ENCODE peak calls at places on chromosomes 13 and 19, in five cellular contexts. One of them, this sample, is unnamed.

GRCh38 chr19:41409288-41409687 is 11.7 kb downstream of the BCKDHA start:
- DNase-seq in CD8-positive, alpha-beta T cell: no peak
- DNase-seq in fibroblast of pulmonary artery: peak
- DNase-seq in cardiac muscle cell: peak
- DNase-seq in astrocyte of the spinal cord: peak
- DNase-seq in this sample: no peak

GRCh38 chr19:38658462-38659306 is 11.2 kb downstream of the ACTN4 start:
- DNase-seq in CD8-positive, alpha-beta T cell: no peak
- DNase-seq in fibroblast of pulmonary artery: peak
- DNase-seq in cardiac muscle cell: peak
- DNase-seq in astrocyte of the spinal cord: peak
- DNase-seq in this sample: peak

GRCh38 chr19:45771331-45771933 is 2.4 kb upstream of the SIX5 start:
- DNase-seq in CD8-positive, alpha-beta T cell: no peak
- DNase-seq in fibroblast of pulmonary artery: no peak
- DNase-seq in cardiac muscle cell: no peak
- DNase-seq in astrocyte of the spinal cord: no peak
- DNase-seq in this sample: no peak

GRCh38 chr19:17686027-17686511 is 2.1 kb downstream of the UNC13A start:
- DNase-seq in CD8-positive, alpha-beta T cell: no peak
- DNase-seq in fibroblast of pulmonary artery: peak
- DNase-seq in cardiac muscle cell: peak
- DNase-seq in astrocyte of the spinal cord: peak
- DNase-seq in this sample: no peak

GRCh38 chr19:16160943-16161560 is 12.3 kb downstream of the CIB3 start:
- DNase-seq in CD8-positive, alpha-beta T cell: no peak
- DNase-seq in fibroblast of pulmonary artery: peak
- DNase-seq in cardiac muscle cell: peak
- DNase-seq in astrocyte of the spinal cord: peak
- DNase-seq in this sample: peak

GRCh38 chr19:4914736-4915501 is 5.6 kb downstream of the UHRF1 start:
- DNase-seq in CD8-positive, alpha-beta T cell: peak
- DNase-seq in fibroblast of pulmonary artery: peak
- DNase-seq in cardiac muscle cell: peak
- DNase-seq in astrocyte of the spinal cord: peak
- DNase-seq in this sample: no peak

GRCh38 chr19:13051581-13052165 is 51.0 kb downstream of the LYL1 start:
- DNase-seq in CD8-positive, alpha-beta T cell: no peak
- DNase-seq in fibroblast of pulmonary artery: peak
- DNase-seq in cardiac muscle cell: peak
- DNase-seq in astrocyte of the spinal cord: peak
- DNase-seq in this sample: no peak

GRCh38 chr13:77868717-77869116 is 49.9 kb downstream of the EDNRB start:
- DNase-seq in CD8-positive, alpha-beta T cell: no peak
- DNase-seq in fibroblast of pulmonary artery: peak
- DNase-seq in cardiac muscle cell: no peak
- DNase-seq in astrocyte of the spinal cord: peak
- DNase-seq in this sample: no peak

GRCh38 chr19:45569619-45570421 is 14.8 kb downstream of the OPA3 start:
- DNase-seq in CD8-positive, alpha-beta T cell: peak
- DNase-seq in fibroblast of pulmonary artery: peak
- DNase-seq in cardiac muscle cell: peak
- DNase-seq in astrocyte of the spinal cord: peak
- DNase-seq in this sample: no peak

GRCh38 chr13:29721766-29722165 is 126.3 kb upstream of the SLC7A1 start:
- DNase-seq in CD8-positive, alpha-beta T cell: no peak
- DNase-seq in fibroblast of pulmonary artery: no peak
- DNase-seq in cardiac muscle cell: no peak
- DNase-seq in astrocyte of the spinal cord: no peak
- DNase-seq in this sample: no peak

GRCh38 chr19:42292042-42292960 is 9.6 kb upstream of the PRR19 start:
- DNase-seq in CD8-positive, alpha-beta T cell: no peak
- DNase-seq in fibroblast of pulmonary artery: no peak
- DNase-seq in cardiac muscle cell: no peak
- DNase-seq in astrocyte of the spinal cord: no peak
- DNase-seq in this sample: no peak

GRCh38 chr19:16206637-16207036 is 8.9 kb downstream of the AP1M1 start:
- DNase-seq in CD8-positive, alpha-beta T cell: no peak
- DNase-seq in fibroblast of pulmonary artery: no peak
- DNase-seq in cardiac muscle cell: no peak
- DNase-seq in astrocyte of the spinal cord: no peak
- DNase-seq in this sample: no peak

GRCh38 chr19:10726268-10726667 is 8.4 kb downstream of the DNM2 start:
- DNase-seq in CD8-positive, alpha-beta T cell: no peak
- DNase-seq in fibroblast of pulmonary artery: no peak
- DNase-seq in cardiac muscle cell: no peak
- DNase-seq in astrocyte of the spinal cord: no peak
- DNase-seq in this sample: no peak

GRCh38 chr19:45264781-45265317 is 13.8 kb downstream of the MARK4 start:
- DNase-seq in CD8-positive, alpha-beta T cell: no peak
- DNase-seq in fibroblast of pulmonary artery: no peak
- DNase-seq in cardiac muscle cell: no peak
- DNase-seq in astrocyte of the spinal cord: no peak
- DNase-seq in this sample: no peak

GRCh38 chr13:82827704-82828103 is 1054.6 kb downstream of the SLITRK1 start:
- DNase-seq in CD8-positive, alpha-beta T cell: no peak
- DNase-seq in fibroblast of pulmonary artery: no peak
- DNase-seq in cardiac muscle cell: no peak
- DNase-seq in astrocyte of the spinal cord: no peak
- DNase-seq in this sample: no peak

GRCh38 chr19:16920816-16921529 is 32.2 kb downstream of the F2RL3 start:
- DNase-seq in CD8-positive, alpha-beta T cell: no peak
- DNase-seq in fibroblast of pulmonary artery: peak
- DNase-seq in cardiac muscle cell: peak
- DNase-seq in astrocyte of the spinal cord: peak
- DNase-seq in this sample: peak

GRCh38 chr13:29594310-29594709 is 1.2 kb downstream of the SLC7A1 start:
- DNase-seq in CD8-positive, alpha-beta T cell: no peak
- DNase-seq in fibroblast of pulmonary artery: peak
- DNase-seq in cardiac muscle cell: peak
- DNase-seq in astrocyte of the spinal cord: peak
- DNase-seq in this sample: peak

GRCh38 chr19:41530184-41530534 is 45.8 kb upstream of the CEACAM21 start:
- DNase-seq in CD8-positive, alpha-beta T cell: no peak
- DNase-seq in fibroblast of pulmonary artery: no peak
- DNase-seq in cardiac muscle cell: no peak
- DNase-seq in astrocyte of the spinal cord: no peak
- DNase-seq in this sample: no peak

GRCh38 chr19:17074628-17075034 is 621 bp downstream of the HAUS8 start:
- DNase-seq in CD8-positive, alpha-beta T cell: no peak
- DNase-seq in fibroblast of pulmonary artery: no peak
- DNase-seq in cardiac muscle cell: no peak
- DNase-seq in astrocyte of the spinal cord: no peak
- DNase-seq in this sample: no peak

GRCh38 chr13:39874331-39875055 is 219.0 kb downstream of the COG6 start:
- DNase-seq in CD8-positive, alpha-beta T cell: no peak
- DNase-seq in fibroblast of pulmonary artery: peak
- DNase-seq in cardiac muscle cell: no peak
- DNase-seq in astrocyte of the spinal cord: no peak
- DNase-seq in this sample: no peak

GRCh38 chr13:73657821-73658540 is 476.2 kb downstream of the KLF12 start:
- DNase-seq in CD8-positive, alpha-beta T cell: no peak
- DNase-seq in fibroblast of pulmonary artery: peak
- DNase-seq in cardiac muscle cell: peak
- DNase-seq in astrocyte of the spinal cord: peak
- DNase-seq in this sample: no peak

GRCh38 chr13:34356686-34357434 is 538.9 kb downstream of the RFC3 start:
- DNase-seq in CD8-positive, alpha-beta T cell: no peak
- DNase-seq in fibroblast of pulmonary artery: no peak
- DNase-seq in cardiac muscle cell: no peak
- DNase-seq in astrocyte of the spinal cord: no peak
- DNase-seq in this sample: no peak

GRCh38 chr13:19795956-19796355 is 13.2 kb upstream of the PSPC1 start:
- DNase-seq in CD8-positive, alpha-beta T cell: no peak
- DNase-seq in fibroblast of pulmonary artery: no peak
- DNase-seq in cardiac muscle cell: no peak
- DNase-seq in astrocyte of the spinal cord: no peak
- DNase-seq in this sample: no peak

GRCh38 chr13:36344886-36345437 is 1.2 kb downstream of the SPART start:
- DNase-seq in CD8-positive, alpha-beta T cell: no peak
- DNase-seq in fibroblast of pulmonary artery: peak
- DNase-seq in cardiac muscle cell: peak
- DNase-seq in astrocyte of the spinal cord: no peak
- DNase-seq in this sample: no peak

DNA sequence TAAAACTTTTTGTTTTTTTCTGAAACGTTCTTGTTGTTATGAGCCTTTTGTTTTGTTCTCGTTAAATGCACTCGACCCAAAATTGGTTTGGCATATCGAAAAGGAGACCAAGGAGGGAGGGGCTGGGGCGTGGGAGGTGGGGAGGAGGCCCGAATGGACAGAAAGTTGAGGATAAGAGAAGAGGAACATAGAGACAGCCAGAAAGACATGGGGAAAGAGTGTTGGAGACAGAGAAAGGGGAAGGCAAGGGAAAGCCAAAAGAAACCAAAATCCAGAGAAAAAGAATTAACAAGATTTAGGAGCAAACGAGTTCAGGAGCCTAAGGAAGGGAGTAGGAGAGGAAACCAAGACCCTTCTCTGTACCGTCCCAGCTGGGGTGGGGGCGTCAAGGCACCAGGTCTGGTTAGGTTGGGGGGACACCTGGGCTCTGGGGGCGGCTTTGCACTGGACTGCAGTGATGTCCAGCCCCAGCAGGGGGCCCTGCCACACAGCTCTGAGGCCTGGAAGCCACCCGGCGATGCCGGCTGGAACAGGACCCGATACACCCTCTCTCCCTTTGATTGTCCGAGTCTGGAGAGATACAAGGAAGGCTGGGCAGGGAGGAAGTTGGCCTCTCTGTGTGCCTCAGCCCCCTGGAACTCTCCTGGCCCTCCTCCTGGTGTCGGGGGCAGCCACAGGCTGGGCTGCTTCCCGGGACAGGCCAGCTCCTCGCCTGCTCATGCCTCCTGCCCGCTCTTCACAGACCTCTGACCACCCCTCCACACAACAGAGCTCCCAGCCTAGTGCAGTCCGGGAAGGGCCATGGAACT is 11.6 kb upstream of the ASF1B start:
- DNase-seq in CD8-positive, alpha-beta T cell: peak
- DNase-seq in fibroblast of pulmonary artery: peak
- DNase-seq in cardiac muscle cell: peak
- DNase-seq in astrocyte of the spinal cord: peak
- DNase-seq in this sample: no peak
- H3K4me3 ChIP-seq in CD8-positive, alpha-beta T cell: no peak
- H3K4me3 ChIP-seq in fibroblast of pulmonary artery: no peak
- H3K4me3 ChIP-seq in cardiac muscle cell: no peak
- H3K4me3 ChIP-seq in astrocyte of the spinal cord: no peak
- H3K4me3 ChIP-seq in this sample: no peak

GRCh38 chr13:85651440-85651839 is 147.8 kb downstream of the SLITRK6 start:
- DNase-seq in CD8-positive, alpha-beta T cell: no peak
- DNase-seq in fibroblast of pulmonary artery: no peak
- DNase-seq in cardiac muscle cell: no peak
- DNase-seq in astrocyte of the spinal cord: no peak
- DNase-seq in this sample: peak
- H3K4me3 ChIP-seq in CD8-positive, alpha-beta T cell: no peak
- H3K4me3 ChIP-seq in fibroblast of pulmonary artery: no peak
- H3K4me3 ChIP-seq in cardiac muscle cell: no peak
- H3K4me3 ChIP-seq in astrocyte of the spinal cord: no peak
- H3K4me3 ChIP-seq in this sample: no peak

GRCh38 chr13:80237646-80238045 is 103.3 kb downstream of the SPRY2 start:
- DNase-seq in CD8-positive, alpha-beta T cell: no peak
- DNase-seq in fibroblast of pulmonary artery: peak
- DNase-seq in cardiac muscle cell: no peak
- DNase-seq in astrocyte of the spinal cord: no peak
- DNase-seq in this sample: peak

GRCh38 chr13:80239571-80240255 is 101.2 kb downstream of the SPRY2 start:
- DNase-seq in CD8-positive, alpha-beta T cell: no peak
- DNase-seq in fibroblast of pulmonary artery: no peak
- DNase-seq in cardiac muscle cell: no peak
- DNase-seq in astrocyte of the spinal cord: peak
- DNase-seq in this sample: no peak

GRCh38 chr13:80235559-80236296 is 105.2 kb downstream of the SPRY2 start:
- DNase-seq in CD8-positive, alpha-beta T cell: no peak
- DNase-seq in fibroblast of pulmonary artery: peak
- DNase-seq in cardiac muscle cell: peak
- DNase-seq in astrocyte of the spinal cord: peak
- DNase-seq in this sample: no peak

GRCh38 chr13:80239116-80239515 is 101.8 kb downstream of the SPRY2 start:
- DNase-seq in CD8-positive, alpha-beta T cell: no peak
- DNase-seq in fibroblast of pulmonary artery: no peak
- DNase-seq in cardiac muscle cell: no peak
- DNase-seq in astrocyte of the spinal cord: no peak
- DNase-seq in this sample: no peak

DNA sequence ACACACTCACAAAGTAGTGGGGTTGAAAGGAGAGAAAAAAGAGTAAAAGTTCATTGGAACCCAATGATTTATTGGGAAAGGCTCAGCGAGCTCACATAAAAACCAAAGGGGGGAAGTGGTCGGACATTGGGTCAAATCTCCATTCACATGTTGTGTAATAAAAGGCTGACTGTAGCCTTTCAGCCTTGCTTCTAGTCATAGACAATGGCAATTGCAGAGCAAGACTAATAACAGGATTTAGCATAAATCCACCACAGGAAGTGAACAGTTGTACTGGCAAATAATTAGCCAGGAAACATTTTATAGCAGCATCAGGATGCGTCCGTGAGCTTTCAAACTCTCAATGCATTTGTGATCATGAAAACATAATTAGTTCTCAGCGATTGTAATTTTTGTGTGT is 105.8 kb downstream of the SPRY2 start:
- DNase-seq in CD8-positive, alpha-beta T cell: no peak
- DNase-seq in fibroblast of pulmonary artery: peak
- DNase-seq in cardiac muscle cell: peak
- DNase-seq in astrocyte of the spinal cord: peak
- DNase-seq in this sample: peak
- H3K4me3 ChIP-seq in CD8-positive, alpha-beta T cell: no peak
- H3K4me3 ChIP-seq in fibroblast of pulmonary artery: no peak
- H3K4me3 ChIP-seq in cardiac muscle cell: no peak
- H3K4me3 ChIP-seq in astrocyte of the spinal cord: no peak
- H3K4me3 ChIP-seq in this sample: no peak

DNA sequence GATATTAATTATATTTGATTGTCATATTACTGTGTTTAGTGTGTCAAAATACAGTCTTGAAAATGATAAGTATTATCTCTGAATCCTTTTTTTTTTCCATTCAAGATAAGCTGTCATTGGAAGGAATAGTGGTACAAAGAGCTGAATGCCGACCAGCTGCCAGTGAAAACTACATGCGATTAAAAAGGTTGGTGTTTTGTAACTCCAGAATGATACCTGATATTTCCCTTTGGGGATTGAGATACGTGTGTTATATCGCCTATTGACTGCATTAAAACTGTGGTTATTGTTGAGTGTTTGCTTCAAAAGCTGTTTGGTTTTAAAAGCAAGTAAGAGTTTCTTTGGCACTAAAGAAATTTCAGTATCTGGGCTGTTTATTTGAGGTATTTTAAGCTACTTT is 6.5 kb upstream of the KCTD4 start:
- DNase-seq in CD8-positive, alpha-beta T cell: no peak
- DNase-seq in fibroblast of pulmonary artery: no peak
- DNase-seq in cardiac muscle cell: no peak
- DNase-seq in astrocyte of the spinal cord: no peak
- DNase-seq in this sample: no peak
- H3K4me3 ChIP-seq in CD8-positive, alpha-beta T cell: no peak
- H3K4me3 ChIP-seq in fibroblast of pulmonary artery: no peak
- H3K4me3 ChIP-seq in cardiac muscle cell: no peak
- H3K4me3 ChIP-seq in astrocyte of the spinal cord: no peak
- H3K4me3 ChIP-seq in this sample: no peak

DNA sequence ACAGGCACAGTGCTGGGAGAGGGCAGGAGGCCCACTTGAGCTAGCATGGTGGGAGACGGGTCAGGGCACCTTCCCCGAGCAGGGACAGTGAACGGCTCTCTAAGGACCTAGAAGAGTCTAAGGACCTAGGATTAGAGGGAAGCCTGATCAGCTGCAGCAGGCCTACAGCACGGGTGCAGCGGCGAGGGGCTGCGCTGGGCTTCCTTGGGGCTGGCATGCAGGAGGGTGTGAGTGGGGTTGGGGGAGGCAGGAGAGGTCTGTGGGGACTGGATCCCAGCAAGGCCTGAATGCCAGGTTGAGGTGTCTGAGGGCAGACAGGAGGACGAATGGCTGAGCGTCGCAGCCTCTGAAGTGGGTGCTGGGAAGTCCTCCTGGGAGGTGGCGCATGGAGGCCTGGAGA is 3.6 kb downstream of the SCAF1 start:
- DNase-seq in CD8-positive, alpha-beta T cell: no peak
- DNase-seq in fibroblast of pulmonary artery: no peak
- DNase-seq in cardiac muscle cell: no peak
- DNase-seq in astrocyte of the spinal cord: no peak
- DNase-seq in this sample: no peak
- H3K4me3 ChIP-seq in CD8-positive, alpha-beta T cell: no peak
- H3K4me3 ChIP-seq in fibroblast of pulmonary artery: no peak
- H3K4me3 ChIP-seq in cardiac muscle cell: no peak
- H3K4me3 ChIP-seq in astrocyte of the spinal cord: no peak
- H3K4me3 ChIP-seq in this sample: no peak